ENCODE peak calls at places on chromosomes 16 and 17, in eight cellular contexts. N is stomach, T is A549, H is tibial nerve, V is transverse colon, A is suprapubic skin, I is GM12878, U is ovary. O is an unnamed sample. For H3K4me1, the result is how much of the 10 kb centered on the place peaks cover.

GRCh38 chr17:68568581-68568980 is 32.6 kb downstream of the FAM20A start:
- DNase-seq in V (no peak), U (no peak), H (no peak), A (no peak), T (no peak), N (no peak), I (no peak), O (no peak)

GRCh38 chr16:57092786-57093301 is 461 bp downstream of the CPNE2 start:
- DNase-seq in N (peak), I (no peak), V (peak), U (peak), A (no peak), T (no peak), H (no peak), O (no peak)

GRCh38 chr16:50501251-50501650 is 46.9 kb upstream of the NKD1 start:
- DNase-seq in H (no peak), A (no peak), V (no peak), T (no peak), N (no peak), U (no peak), I (no peak), O (no peak)

GRCh38 chr16:84820305-84820684 is 510 bp downstream of the CRISPLD2 start:
- DNase-seq in I (no peak), A (no peak), V (no peak), H (no peak), T (no peak), U (no peak), N (no peak), O (no peak)

GRCh38 chr17:76709077-76709950 is 1.5 kb downstream of the MXRA7 start:
- DNase-seq in N (peak), T (peak), V (peak), I (no peak), A (peak), U (peak), H (peak), O (peak)

GRCh38 chr17:41444186-41444585 is 3.4 kb upstream of the KRT38 start:
- DNase-seq in U (no peak), V (no peak), A (no peak), T (no peak), I (no peak), N (no peak), H (no peak), O (no peak)

GRCh38 chr17:73066148-73066884 is 26.2 kb downstream of the SLC39A11 start:
- DNase-seq in A (no peak), I (no peak), T (no peak), U (no peak), V (no peak), H (no peak), N (no peak), O (no peak)

GRCh38 chr16:20372696-20373095 is 20.2 kb upstream of the UMOD start:
- DNase-seq in N (no peak), V (no peak), U (no peak), T (no peak), I (no peak), A (no peak), H (no peak), O (no peak)

GRCh38 chr17:2084766-2085647 is 30.1 kb downstream of the HIC1 start:
- DNase-seq in V (peak), A (no peak), H (peak), U (peak), I (no peak), N (no peak), T (peak), O (no peak)

GRCh38 chr17:28878981-28879380 is 18.6 kb downstream of the FLOT2 start:
- DNase-seq in A (no peak), U (no peak), V (no peak), T (peak), H (no peak), N (peak), I (no peak), O (no peak)

GRCh38 chr17:58391302-58391984 is 25.9 kb downstream of the RNF43 start:
- DNase-seq in H (no peak), A (no peak), U (no peak), I (no peak), T (peak), N (peak), V (peak), O (no peak)

DNA sequence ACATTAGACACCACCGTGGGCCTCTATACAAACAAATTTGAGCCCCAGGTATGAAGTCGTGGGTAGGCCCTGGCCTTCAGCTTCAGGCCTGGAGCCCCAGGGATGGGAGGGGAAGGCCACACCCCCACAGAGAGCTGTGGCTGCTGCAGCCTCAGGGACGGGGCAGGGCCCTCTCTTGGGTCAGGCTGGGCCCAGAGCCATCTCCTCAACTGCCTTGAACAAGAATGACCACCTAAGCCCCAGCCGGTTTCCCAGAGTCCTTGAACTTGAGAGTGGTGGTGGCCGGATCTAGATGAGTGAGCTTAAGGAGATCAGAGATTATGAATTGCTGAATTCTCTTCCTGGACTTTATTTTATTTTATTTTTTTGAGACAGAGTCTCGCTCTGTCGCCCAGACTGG is 18.6 kb downstream of the SCNN1B start:
- DNase-seq in T (no peak), A (peak), I (no peak), U (no peak), V (peak), N (no peak), H (no peak), O (no peak)
- TF ChIP-seq CTCF in T (no peak), A (no peak), I (no peak), U (no peak), V (no peak), N (no peak), H (no peak), O (no peak)

GRCh38 chr16:73018796-73019455 is 29.0 kb downstream of the ZFHX3 start:
- DNase-seq in V (no peak), I (no peak), N (no peak), H (no peak), T (no peak), A (no peak), U (no peak), O (no peak)
- TF ChIP-seq EP300 in V (no peak), I (no peak), N (no peak), H (no peak), T (no peak), A (no peak), U (no peak), O (no peak)

DNA sequence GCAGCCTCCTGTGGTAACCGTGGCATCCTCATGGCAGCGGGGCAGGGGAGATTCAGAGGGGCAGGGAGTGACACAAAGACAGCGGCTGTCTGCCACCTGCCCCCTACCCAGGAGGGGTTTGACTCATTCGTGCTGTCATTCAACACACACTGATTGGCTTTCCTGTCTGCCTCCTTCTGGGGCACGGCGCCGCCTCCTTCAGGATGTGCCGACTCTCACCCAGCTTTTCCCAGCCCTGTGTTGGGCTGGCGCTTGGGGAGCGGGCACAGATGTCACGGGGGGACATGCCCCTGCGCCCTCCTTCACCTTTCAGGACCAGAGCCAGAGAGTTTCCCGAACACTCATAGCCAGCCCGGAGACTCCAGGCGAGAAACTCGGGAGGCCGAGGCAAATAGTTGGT is 121.0 kb downstream of the CMIP start:
- DNase-seq in U (no peak), I (no peak), H (no peak), A (no peak), N (no peak), T (no peak), V (no peak), O (no peak)
- H3K4me1 ChIP-seq in U (under half), I (under half), H (under half), A (half or more), N (half or more), T (half or more), V (under half), O (under half)

GRCh38 chr16:88481851-88482250 is 28.8 kb downstream of the ZFPM1 start:
- DNase-seq in H (no peak), I (no peak), U (no peak), V (no peak), A (no peak), T (no peak), N (no peak), O (no peak)
- TF ChIP-seq CTCF in H (no peak), I (no peak), U (no peak), V (no peak), A (no peak), T (no peak), N (no peak), O (no peak)